ENCODE peak calls at places on chromosomes 6 and 20, in four cellular contexts. E is HCT116, T is neural progenitor cell, P is mammary epithelial cell. A is an unnamed sample.

GRCh38 chr6:114465511-114465910 is 122.7 kb upstream of the HS3ST5 start:
- DNase-seq in E (no peak), T (no peak), P (no peak), A (no peak)

GRCh38 chr6:167761794-167762258 is 64.9 kb upstream of the AFDN start:
- DNase-seq in E (no peak), T (no peak), P (no peak), A (no peak)

GRCh38 chr20:1371235-1371782 is 21.5 kb downstream of the FKBP1A start:
- DNase-seq in E (no peak), T (no peak), P (no peak), A (no peak)

GRCh38 chr20:8656335-8656734 is 412.6 kb upstream of the PLCB4 start:
- DNase-seq in E (no peak), T (no peak), P (no peak), A (no peak)

GRCh38 chr6:79463721-79464120 is 73.5 kb downstream of the LCA5 start:
- DNase-seq in E (peak; percentile 33), T (peak; percentile 21), P (peak; percentile 46), A (peak; percentile 54)

GRCh38 chr6:73704260-73704659 is 8.3 kb downstream of the CD109 start:
- DNase-seq in E (peak; percentile 93), T (no peak), P (peak; percentile 100), A (no peak)

GRCh38 chr6:133705071-133705470 is 183.8 kb upstream of the TCF21 start:
- DNase-seq in E (no peak), T (no peak), P (peak; percentile 18), A (no peak)

GRCh38 chr20:17895641-17896246 is 72.8 kb downstream of the SNX5 start:
- DNase-seq in E (no peak), T (no peak), P (peak; percentile 73), A (no peak)

GRCh38 chr20:50762435-50763201 is 31.2 kb downstream of the PARD6B start:
- DNase-seq in E (no peak), T (no peak), P (peak; percentile 82), A (peak; percentile 69)

GRCh38 chr6:72894091-72894490 is 272.2 kb downstream of the KCNQ5 start:
- DNase-seq in E (no peak), T (no peak), P (peak; percentile 58), A (no peak)

GRCh38 chr6:116218172-116218633 is 35.7 kb downstream of the TSPYL4 start:
- DNase-seq in E (no peak), T (no peak), P (no peak), A (no peak)

GRCh38 chr20:63156221-63156671 is 59.7 kb downstream of the YTHDF1 start:
- DNase-seq in E (no peak), T (no peak), P (no peak), A (no peak)

GRCh38 chr6:24757610-24758009 is 17.1 kb upstream of the GMNN start:
- DNase-seq in E (no peak), T (no peak), P (no peak), A (no peak)

GRCh38 chr6:20564269-20564668 is 30.0 kb downstream of the CDKAL1 start:
- DNase-seq in E (peak; percentile 19), T (peak; percentile 15), P (no peak), A (no peak)

GRCh38 chr6:119012521-119012920 is 65.9 kb downstream of the FAM184A start:
- DNase-seq in E (no peak), T (no peak), P (peak; percentile 30), A (no peak)

GRCh38 chr20:33127422-33128097 is 40.4 kb upstream of the BPIFA2 start:
- DNase-seq in E (no peak), T (peak; percentile 12), P (no peak), A (no peak)

GRCh38 chr6:29552512-29553051 is 7.0 kb downstream of the UBD start:
- DNase-seq in E (peak; percentile 21), T (peak; percentile 35), P (peak; percentile 53), A (no peak)
- H3K4me3 ChIP-seq in E (no peak overlapping the region), T (peak overlapping the region; percentile 49), P (no peak overlapping the region), A (no peak overlapping the region)

GRCh38 chr6:44002071-44002590 is 125.1 kb downstream of the MRPL14 start:
- DNase-seq in E (no peak), T (peak; percentile 97), P (no peak), A (peak; percentile 60)

GRCh38 chr6:44001318-44001868 is 125.9 kb downstream of the MRPL14 start:
- DNase-seq in E (peak; percentile 54), T (peak; percentile 76), P (no peak), A (peak; percentile 73)

GRCh38 chr6:44000164-44000842 is 126.9 kb downstream of the MRPL14 start:
- DNase-seq in E (peak; percentile 65), T (no peak), P (no peak), A (peak; percentile 91)

GRCh38 chr6:43997342-43997677 is 129.9 kb downstream of the MRPL14 start:
- DNase-seq in E (no peak), T (no peak), P (no peak), A (peak; percentile 80)

DNA sequence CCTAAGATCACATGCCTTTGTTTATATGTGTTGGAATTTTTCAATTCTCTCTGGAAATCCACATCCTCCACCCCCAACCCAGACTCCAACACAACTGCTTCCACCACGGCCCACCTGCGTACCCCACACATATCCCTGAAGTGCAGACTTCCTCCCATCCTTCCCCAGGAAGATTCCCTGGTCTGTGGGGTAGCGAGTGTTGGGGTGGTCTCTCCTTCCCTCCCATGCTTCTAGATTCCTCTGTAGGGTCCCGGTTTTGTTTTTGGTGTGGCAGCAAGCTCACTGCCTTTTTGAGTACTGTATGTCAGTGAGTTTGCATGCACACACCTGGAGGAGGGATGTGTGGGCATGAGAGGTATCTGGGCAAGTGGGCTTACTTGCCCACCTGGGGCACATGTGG is 127.6 kb downstream of the MRPL14 start:
- DNase-seq in E (no peak), T (no peak), P (no peak), A (no peak)
- H3K9ac ChIP-seq in E (peak overlapping the region; percentile 58), T (no peak overlapping the region), P (no peak overlapping the region), A (no peak overlapping the region)

GRCh38 chr6:109524129-109524528 is 41.1 kb upstream of the ZBTB24 start:
- DNase-seq in E (no peak), T (no peak), P (no peak), A (no peak)
- H3K4me1 ChIP-seq in E (no peaks in the 10 kb centered on the region), T (no peaks in the 10 kb centered on the region), P (no peaks in the 10 kb centered on the region), A (no peaks in the 10 kb centered on the region)

GRCh38 chr6:144410059-144410458 is 124.9 kb downstream of the UTRN start:
- DNase-seq in E (no peak), T (no peak), P (no peak), A (no peak)
- H3K4me3 ChIP-seq in E (no peak overlapping the region), T (no peak overlapping the region), P (no peak overlapping the region), A (no peak overlapping the region)

GRCh38 chr6:144834426-144835038 is 549.4 kb downstream of the UTRN start:
- DNase-seq in E (no peak), T (no peak), P (no peak), A (no peak)
- H3K9ac ChIP-seq in E (no peak overlapping the region), T (no peak overlapping the region), P (no peak overlapping the region), A (no peak overlapping the region)